ENCODE peak calls at places on chromosomes 1 and 21, in five cellular contexts. B is lower lobe of right lung, S is fibroblast of lung, U is SK-N-SH, X is tibial artery. Y is an unnamed sample.
A peak's percentile ranks its signal among the peaks of the same experiment; 100 is the strongest.

GRCh38 chr21:37642493-37642892 is 273.8 kb downstream of the KCNJ6 start:
- DNase-seq in S (no peak), B (no peak), X (no peak), U (no peak), Y (no peak)

GRCh38 chr1:85952460-85952859 is 204.1 kb downstream of the COL24A1 start:
- DNase-seq in B (no peak), X (no peak), S (peak; percentile 65), U (peak; percentile 64), Y (no peak)

GRCh38 chr1:15802234-15802965 is 5.0 kb downstream of the UQCRHL start:
- DNase-seq in S (peak; percentile 24), B (no peak), X (no peak), U (no peak), Y (no peak)

GRCh38 chr1:160550572-160551034 is 27.5 kb upstream of the SLAMF6 start:
- DNase-seq in S (no peak), U (no peak), X (no peak), B (peak; percentile 62), Y (peak; percentile 66)

GRCh38 chr1:146012703-146013565 is 8.6 kb downstream of the HJV start:
- DNase-seq in S (peak; percentile 88), B (no peak), U (peak; percentile 66), X (no peak), Y (no peak)

GRCh38 chr21:35962917-35963316 is 97.4 kb downstream of the SETD4 start:
- DNase-seq in X (no peak), U (no peak), S (no peak), B (no peak), Y (no peak)

GRCh38 chr21:26752849-26753248 is 92.4 kb downstream of the ADAMTS1 start:
- DNase-seq in S (no peak), U (no peak), X (no peak), B (no peak), Y (no peak)

GRCh38 chr1:85611390-85611789 is 30.8 kb downstream of the CCN1 start:
- DNase-seq in B (no peak), S (peak; percentile 90), X (no peak), U (no peak), Y (no peak)

GRCh38 chr1:92655197-92655801 is 129.6 kb downstream of the EVI5 start:
- DNase-seq in U (no peak), S (peak; percentile 2), X (no peak), B (no peak), Y (no peak)

GRCh38 chr1:15279576-15280230 is 32.7 kb downstream of the FHAD1 start:
- DNase-seq in U (peak; percentile 36), B (no peak), X (no peak), S (no peak), Y (no peak)

GRCh38 chr1:9183441-9183840 is 51.1 kb upstream of the H6PD start:
- DNase-seq in B (no peak), U (no peak), X (no peak), S (no peak), Y (no peak)

GRCh38 chr1:9182784-9183257 is 51.8 kb upstream of the H6PD start:
- DNase-seq in X (no peak), U (peak; percentile 76), S (no peak), B (no peak), Y (no peak)

GRCh38 chr1:9181176-9181906 is 52.4 kb upstream of the GPR157 start:
- DNase-seq in X (peak; percentile 76), S (peak; percentile 72), B (peak; percentile 80), U (peak; percentile 86), Y (peak; percentile 90)

GRCh38 chr1:9183898-9184297 is 50.7 kb upstream of the H6PD start:
- DNase-seq in S (no peak), U (no peak), X (no peak), B (no peak), Y (no peak)

DNA sequence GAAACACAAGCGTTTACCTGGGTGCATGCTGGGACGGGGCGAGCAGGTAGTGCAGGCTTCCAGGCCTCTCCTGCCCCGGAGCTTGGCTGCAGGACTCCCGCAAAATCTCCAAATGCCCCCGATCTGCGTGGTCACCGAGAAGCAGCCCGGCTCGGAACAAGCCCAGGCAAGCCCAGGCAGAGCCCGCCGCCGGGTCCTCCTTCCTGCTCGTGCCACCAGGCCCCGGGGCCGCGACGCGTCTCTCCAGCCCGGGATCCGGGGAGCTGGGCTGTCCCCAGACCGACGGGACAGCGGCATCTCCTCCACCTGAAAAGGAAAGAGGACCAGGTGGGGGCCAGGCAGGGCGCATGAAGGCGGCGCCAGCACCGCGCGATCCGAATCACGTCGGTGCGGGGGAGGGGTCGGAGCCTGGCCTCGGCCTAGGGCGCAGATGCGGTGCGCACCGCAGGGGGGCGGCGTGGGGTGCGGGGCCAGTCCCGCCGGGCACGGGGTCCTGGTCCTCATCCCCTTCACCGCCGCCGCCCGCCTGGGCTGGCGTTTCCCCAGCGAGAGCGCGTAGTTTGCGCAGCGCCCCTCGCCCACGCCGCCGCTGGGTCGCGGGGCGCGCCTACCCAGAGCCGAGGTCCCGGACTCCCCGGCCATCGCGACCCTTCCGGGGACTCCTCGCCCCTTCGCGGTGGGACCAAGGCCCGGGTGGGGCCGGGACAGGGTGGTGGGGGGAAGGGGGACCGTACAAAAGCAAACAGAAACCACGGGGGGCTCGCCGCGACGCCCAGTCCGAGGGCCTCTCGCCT is 52.4 kb upstream of the H6PD start:
- DNase-seq in B (peak; percentile 72), X (no peak), S (peak; percentile 45), U (peak; percentile 86), Y (peak; percentile 86)
- H3K4me3 ChIP-seq in B (peak overlapping the region; percentile 83), X (peak overlapping the region; percentile 85), S (peak overlapping the region; percentile 87), U (peak overlapping the region; percentile 75), Y (peak overlapping the region; percentile 80)

DNA sequence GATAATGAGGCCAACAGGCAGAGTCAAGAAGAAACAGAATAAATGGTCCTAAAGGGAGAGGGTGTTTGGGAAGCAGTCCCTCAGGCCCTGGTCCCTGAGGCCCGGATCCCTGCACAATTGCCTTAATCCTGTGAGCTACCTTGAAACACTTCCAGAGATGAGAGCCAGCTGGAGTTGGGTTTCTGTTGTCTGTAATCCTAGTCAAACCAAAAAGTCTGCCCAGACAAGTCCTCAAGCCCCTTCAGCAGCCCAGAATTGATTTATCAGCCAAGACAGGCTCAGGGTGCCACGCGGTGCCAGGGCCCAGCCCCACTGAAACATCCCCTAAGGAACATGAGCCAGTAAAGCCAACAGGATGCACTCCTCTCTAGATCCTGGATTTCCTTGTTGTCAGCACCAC is 16.4 kb upstream of the CLSTN1 start:
- DNase-seq in U (no peak), X (peak; percentile 16), B (peak; percentile 9), S (no peak), Y (peak; percentile 29)
- H3K27ac ChIP-seq in U (no peak overlapping the region), X (no peak overlapping the region), B (no peak overlapping the region), S (no peak overlapping the region), Y (no peak overlapping the region)

GRCh38 chr1:153651771-153652170 is 6.7 kb upstream of the SNAPIN start:
- DNase-seq in U (no peak), S (no peak), X (peak; percentile 48), B (no peak), Y (no peak)

GRCh38 chr1:153647375-153647714 is 11.2 kb upstream of the SNAPIN start:
- DNase-seq in B (no peak), U (no peak), X (peak; percentile 49), S (no peak), Y (no peak)

GRCh38 chr1:153648000-153648643 is 10.4 kb upstream of the SNAPIN start:
- DNase-seq in U (no peak), S (no peak), X (peak; percentile 39), B (no peak), Y (no peak)

GRCh38 chr1:153649867-153650235 is 8.7 kb upstream of the SNAPIN start:
- DNase-seq in B (no peak), X (peak; percentile 72), U (no peak), S (no peak), Y (no peak)

DNA sequence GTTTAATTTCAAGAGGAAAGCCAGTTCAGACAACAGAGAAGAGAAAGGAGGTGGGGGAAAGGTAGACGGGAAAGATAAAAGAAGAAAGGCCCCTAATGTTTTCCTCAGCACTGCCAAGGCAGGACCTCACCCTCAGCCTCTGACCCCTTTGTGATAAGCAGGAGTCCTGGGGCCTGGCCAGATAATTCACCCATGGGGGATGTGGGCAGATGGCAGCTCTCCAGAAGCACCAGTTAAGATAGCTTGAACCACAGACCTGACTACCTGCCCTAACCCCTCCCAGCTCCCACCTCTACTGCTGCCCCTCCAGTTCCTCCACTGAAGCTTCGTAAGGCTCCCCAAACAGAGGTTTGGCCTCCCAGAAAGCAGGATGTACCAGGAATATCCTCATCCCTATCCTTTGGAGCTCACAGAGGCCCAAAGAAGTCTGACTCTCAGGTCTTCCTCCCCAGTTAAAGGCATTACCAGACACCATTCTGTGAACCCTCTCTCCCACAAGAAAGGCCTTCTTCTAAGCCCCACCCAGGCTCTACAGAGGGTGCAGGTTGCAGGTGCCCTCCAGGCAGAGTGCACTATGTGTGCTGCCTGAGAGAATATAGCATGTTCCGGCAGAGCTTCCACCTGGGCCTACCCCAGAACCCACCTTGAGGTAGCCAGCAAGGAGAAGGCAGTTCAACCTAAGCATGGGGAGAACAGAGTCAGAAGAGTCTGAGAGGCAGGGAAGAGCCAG is 9.2 kb upstream of the SNAPIN start:
- DNase-seq in U (no peak), B (no peak), S (no peak), X (peak; percentile 32), Y (no peak)
- H3K36me3 ChIP-seq in U (peaks cover 23% of the 10 kb centered on the region), B (peaks cover 26% of the 10 kb centered on the region), S (peaks cover 2% of the 10 kb centered on the region), X (peaks cover 27% of the 10 kb centered on the region), Y (peaks cover 30% of the 10 kb centered on the region)

DNA sequence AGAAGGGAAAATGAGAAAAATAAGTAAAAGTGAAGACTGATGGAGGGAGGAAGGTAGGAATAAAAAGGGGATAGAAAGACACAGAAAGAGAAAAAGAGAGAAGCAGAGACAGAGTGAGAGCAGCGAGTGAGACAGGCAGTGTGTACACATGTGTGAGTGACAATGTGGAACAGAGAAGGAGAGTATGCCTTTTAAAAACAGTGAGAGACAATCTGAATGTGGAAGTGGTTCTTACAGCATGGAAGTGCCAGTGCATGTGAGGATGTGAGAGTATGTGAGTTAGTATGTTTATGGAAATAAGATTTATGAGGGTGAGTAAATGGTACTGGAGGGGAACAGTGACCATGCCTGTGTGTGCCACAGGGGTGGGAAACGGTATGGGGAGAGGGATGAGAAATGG is 1.2 kb downstream of the NEGR1 start:
- DNase-seq in B (no peak), U (no peak), X (no peak), S (peak; percentile 5), Y (no peak)
- H3K4me3 ChIP-seq in B (peak overlapping the region; percentile 75), U (no peak overlapping the region), X (peak overlapping the region; percentile 91), S (peak overlapping the region; percentile 10), Y (peak overlapping the region; percentile 70)

GRCh38 chr1:232518357-232518756 is 111.6 kb downstream of the SIPA1L2 start:
- DNase-seq in B (no peak), U (no peak), S (no peak), X (no peak), Y (no peak)
- H3K27ac ChIP-seq in B (no peak overlapping the region), U (no peak overlapping the region), S (no peak overlapping the region), X (no peak overlapping the region), Y (no peak overlapping the region)

GRCh38 chr1:175892686-175893085 is 149.3 kb upstream of the TNR start:
- DNase-seq in S (no peak), X (no peak), U (no peak), B (no peak), Y (no peak)
- H3K36me3 ChIP-seq in S (no peaks in the 10 kb centered on the region), X (no peaks in the 10 kb centered on the region), U (no peaks in the 10 kb centered on the region), B (no peaks in the 10 kb centered on the region), Y (no peaks in the 10 kb centered on the region)

DNA sequence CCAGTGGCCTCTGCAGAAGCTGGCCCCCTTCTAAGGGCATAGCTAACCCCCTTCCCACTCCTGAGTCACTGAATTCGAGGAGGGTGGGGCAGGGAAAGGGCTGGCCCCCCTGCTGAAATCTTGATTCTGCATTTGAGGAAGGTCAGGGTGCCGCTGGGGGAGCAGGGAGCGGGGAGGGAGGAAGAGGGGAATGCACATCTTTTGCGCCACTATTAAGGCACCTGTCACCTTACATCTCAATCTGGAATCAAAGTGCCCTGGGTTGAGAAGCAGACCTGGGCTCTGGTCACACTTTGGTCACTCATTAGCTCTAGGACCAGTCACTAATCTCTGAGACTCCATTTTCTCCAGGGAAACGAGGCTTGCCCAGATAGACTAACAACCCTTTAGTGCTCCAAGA is 62.0 kb downstream of the TOR1AIP2 start:
- DNase-seq in S (no peak), U (no peak), X (no peak), B (no peak), Y (no peak)
- H3K4me3 ChIP-seq in S (peak overlapping the region; percentile 70), U (no peak overlapping the region), X (peak overlapping the region; percentile 50), B (peak overlapping the region; percentile 51), Y (peak overlapping the region; percentile 48)